ENCODE peak calls at places on chromosome X, in six cellular contexts. C is stomach, B is GM23248, Z is body of pancreas, P is breast epithelium, S is PC-3. I is an unnamed sample. For H3K4me1, the result is how much of the 10 kb centered on the place peaks cover.

GRCh38 chrX:65697915-65698796 is 30.7 kb downstream of the MSN start:
- DNase-seq in C (peak), B (peak), Z (no peak), P (no peak), S (no peak), I (peak)

GRCh38 chrX:136259543-136259942 is 8.3 kb upstream of the MAP7D3 start:
- DNase-seq in C (no peak), B (peak), Z (no peak), P (no peak), S (no peak), I (no peak)

GRCh38 chrX:10533686-10534365 is 86.6 kb downstream of the MID1 start:
- DNase-seq in C (no peak), B (peak), Z (no peak), P (no peak), S (no peak), I (no peak)

GRCh38 chrX:48520455-48520854 is 1.2 kb upstream of the EBP start:
- DNase-seq in C (no peak), B (no peak), Z (no peak), P (no peak), S (no peak), I (no peak)

GRCh38 chrX:12567857-12568256 is 223.4 kb upstream of the PRPS2 start:
- DNase-seq in C (no peak), B (peak), Z (no peak), P (no peak), S (peak), I (peak)

GRCh38 chrX:39895228-39896110 is 202.3 kb downstream of the BCOR start:
- DNase-seq in C (peak), B (peak), Z (no peak), P (peak), S (peak), I (no peak)

GRCh38 chrX:26918633-26919032 is 544.5 kb downstream of the PPP4R3C start:
- DNase-seq in C (no peak), B (peak), Z (peak), P (no peak), S (peak), I (no peak)

GRCh38 chrX:46912673-46913491 is 661 bp downstream of the JADE3 start:
- DNase-seq in C (peak), B (peak), Z (peak), P (no peak), S (peak), I (peak)

GRCh38 chrX:127943570-127943969 is 108.6 kb downstream of the ACTRT1 start:
- DNase-seq in C (no peak), B (no peak), Z (no peak), P (no peak), S (no peak), I (no peak)

GRCh38 chrX:133546441-133546840 is 131.2 kb upstream of the GPC4 start:
- DNase-seq in C (no peak), B (no peak), Z (no peak), P (no peak), S (no peak), I (no peak)

DNA sequence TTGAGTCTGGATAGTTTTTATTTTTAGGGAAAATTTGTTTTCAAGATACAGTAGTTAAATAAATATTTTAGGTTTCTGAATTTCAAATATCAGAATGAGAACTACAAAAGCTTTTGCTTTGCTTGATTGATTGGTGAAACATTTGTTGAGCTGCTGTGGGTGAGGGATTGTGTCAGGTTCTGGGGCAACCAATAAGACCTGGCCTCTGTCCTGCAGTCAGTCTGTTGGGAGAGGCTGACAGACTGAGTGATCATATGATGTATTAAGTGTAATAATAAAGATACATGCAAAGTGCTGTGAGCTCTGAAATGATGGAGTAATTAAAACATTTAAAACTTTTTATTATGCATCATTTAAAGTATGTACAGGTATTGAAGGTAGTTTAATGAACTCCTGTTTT is 9.6 kb downstream of the KDM6A start:
- DNase-seq in C (no peak), B (no peak), Z (no peak), P (no peak), S (no peak), I (no peak)
- H3K4me1 ChIP-seq in C (under half), B (under half), Z (under half), P (under half), S (under half), I (under half)

GRCh38 chrX:102042706-102043325 is 82.7 kb upstream of the TCEAL2 start:
- DNase-seq in C (no peak), B (peak), Z (no peak), P (no peak), S (peak), I (no peak)

GRCh38 chrX:102044496-102044895 is 81.0 kb upstream of the TCEAL2 start:
- DNase-seq in C (no peak), B (no peak), Z (no peak), P (no peak), S (no peak), I (no peak)

GRCh38 chrX:102043380-102043779 is 82.1 kb upstream of the TCEAL2 start:
- DNase-seq in C (no peak), B (no peak), Z (no peak), P (no peak), S (no peak), I (no peak)
- H3K27ac ChIP-seq in C (no peak), B (no peak), Z (no peak), P (no peak), S (no peak), I (no peak)

GRCh38 chrX:129097668-129098067 is 425.6 kb downstream of the SMARCA1 start:
- DNase-seq in C (no peak), B (no peak), Z (no peak), P (no peak), S (no peak), I (no peak)

DNA sequence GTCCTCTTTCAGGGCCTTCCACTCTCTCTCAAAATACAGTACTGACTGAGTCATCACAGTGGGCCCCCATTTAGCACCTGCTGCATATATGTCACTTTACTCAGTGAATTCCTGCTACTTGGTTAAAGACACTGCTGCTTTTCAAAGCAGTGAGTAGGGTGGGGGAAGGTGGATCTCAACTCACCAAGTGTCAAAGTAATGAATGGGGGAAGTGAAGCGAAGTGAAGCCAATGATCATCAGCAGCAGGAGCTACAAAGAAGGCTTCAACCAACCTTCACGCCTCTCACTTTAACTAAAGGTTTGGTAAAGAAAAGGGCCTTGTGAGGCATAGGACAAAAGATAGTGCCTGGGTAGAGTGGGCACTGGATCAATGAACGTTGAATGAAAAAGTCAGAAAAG is 424.1 kb downstream of the SMARCA1 start:
- DNase-seq in C (no peak), B (no peak), Z (no peak), P (no peak), S (no peak), I (no peak)
- H3K4me1 ChIP-seq in C (under half), B (under half), Z (under half), P (under half), S (under half), I (under half)

DNA sequence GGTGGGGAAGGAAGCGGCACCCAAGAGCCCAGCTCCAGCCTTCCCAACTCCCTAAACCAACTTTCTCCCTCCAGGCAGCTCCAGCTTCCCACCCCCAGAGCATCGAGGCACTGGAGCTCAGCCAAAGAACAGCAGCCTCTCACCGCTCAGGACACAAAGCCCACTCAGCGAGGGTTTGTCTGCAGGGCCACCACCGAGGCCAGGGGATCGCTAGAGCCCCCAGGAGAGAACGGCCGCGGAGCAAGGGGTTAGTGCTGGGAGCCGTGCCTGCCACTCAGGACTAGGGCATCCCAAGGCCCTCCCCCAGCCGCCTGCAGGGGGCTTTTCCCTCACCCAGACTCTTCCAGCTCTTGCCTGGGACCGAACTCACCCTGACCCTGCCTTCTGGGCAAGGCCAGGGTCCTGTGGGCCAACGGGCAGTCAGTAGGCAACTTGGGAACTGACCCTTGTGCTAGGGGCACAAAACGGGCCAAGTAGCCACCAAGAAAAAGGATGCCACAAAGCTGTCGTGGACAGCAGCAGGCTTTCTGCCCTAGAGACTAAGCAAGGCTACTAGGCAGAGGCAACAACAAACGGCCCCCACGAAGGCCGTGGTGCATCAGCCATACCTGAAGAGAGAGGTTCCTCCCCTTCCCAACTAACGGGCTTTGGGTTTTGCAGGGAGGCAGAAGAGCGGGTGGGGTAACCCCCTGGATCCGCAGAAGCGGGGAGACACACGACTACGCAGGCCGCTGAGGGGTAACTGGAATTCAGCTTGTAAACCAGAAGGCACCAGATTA is 2.3 kb downstream of the HCFC1 start:
- DNase-seq in C (no peak), B (peak), Z (no peak), P (no peak), S (no peak), I (no peak)
- H3K27ac ChIP-seq in C (peak), B (peak), Z (peak), P (peak), S (no peak), I (peak)